ENCODE peak calls at places on chromosomes 16 and 17, in six cellular contexts. One of them, this sample, is unnamed. For H3K4me1, the result is how much of the 10 kb centered on the place peaks cover.

GRCh38 chr16:86995456-86995855 is 321.7 kb downstream of the C16orf95 start:
- DNase-seq in GM23248: no peak
- DNase-seq in cardiac muscle cell: no peak
- DNase-seq in thoracic aorta: no peak
- DNase-seq in psoas muscle: no peak
- DNase-seq in fibroblast of lung: no peak
- DNase-seq in this sample: no peak

GRCh38 chr16:51884773-51885172 is 662.2 kb downstream of the TOX3 start:
- DNase-seq in GM23248: no peak
- DNase-seq in cardiac muscle cell: no peak
- DNase-seq in thoracic aorta: no peak
- DNase-seq in psoas muscle: no peak
- DNase-seq in fibroblast of lung: no peak
- DNase-seq in this sample: no peak

GRCh38 chr17:3965123-3965800 is 1.0 kb upstream of the ATP2A3 start:
- DNase-seq in GM23248: peak
- DNase-seq in cardiac muscle cell: peak
- DNase-seq in thoracic aorta: no peak
- DNase-seq in psoas muscle: no peak
- DNase-seq in fibroblast of lung: peak
- DNase-seq in this sample: no peak

GRCh38 chr16:48450367-48450766 is 65.2 kb upstream of the SIAH1 start:
- DNase-seq in GM23248: peak
- DNase-seq in cardiac muscle cell: no peak
- DNase-seq in thoracic aorta: no peak
- DNase-seq in psoas muscle: no peak
- DNase-seq in fibroblast of lung: peak
- DNase-seq in this sample: no peak

GRCh38 chr17:73949903-73950302 is 253.6 kb upstream of the RPL38 start:
- DNase-seq in GM23248: no peak
- DNase-seq in cardiac muscle cell: no peak
- DNase-seq in thoracic aorta: no peak
- DNase-seq in psoas muscle: no peak
- DNase-seq in fibroblast of lung: no peak
- DNase-seq in this sample: no peak

GRCh38 chr16:72894291-72895151 is 153.4 kb downstream of the ZFHX3 start:
- DNase-seq in GM23248: no peak
- DNase-seq in cardiac muscle cell: no peak
- DNase-seq in thoracic aorta: no peak
- DNase-seq in psoas muscle: no peak
- DNase-seq in fibroblast of lung: peak
- DNase-seq in this sample: no peak

GRCh38 chr17:81933178-81933699 is 3.9 kb downstream of the PYCR1 start:
- DNase-seq in GM23248: no peak
- DNase-seq in cardiac muscle cell: no peak
- DNase-seq in thoracic aorta: no peak
- DNase-seq in psoas muscle: no peak
- DNase-seq in fibroblast of lung: no peak
- DNase-seq in this sample: no peak

GRCh38 chr17:147796-148740 is 10.7 kb downstream of the SCGB1C2 start:
- DNase-seq in GM23248: no peak
- DNase-seq in cardiac muscle cell: no peak
- DNase-seq in thoracic aorta: no peak
- DNase-seq in psoas muscle: peak
- DNase-seq in fibroblast of lung: no peak
- DNase-seq in this sample: no peak

GRCh38 chr17:20184977-20185619 is 175.9 kb downstream of the SPECC1 start:
- DNase-seq in GM23248: no peak
- DNase-seq in cardiac muscle cell: no peak
- DNase-seq in thoracic aorta: no peak
- DNase-seq in psoas muscle: no peak
- DNase-seq in fibroblast of lung: peak
- DNase-seq in this sample: no peak

GRCh38 chr17:45128331-45128730 is 4.0 kb downstream of the PLCD3 start:
- DNase-seq in GM23248: no peak
- DNase-seq in cardiac muscle cell: no peak
- DNase-seq in thoracic aorta: no peak
- DNase-seq in psoas muscle: peak
- DNase-seq in fibroblast of lung: no peak
- DNase-seq in this sample: no peak

GRCh38 chr17:32020943-32021617 is 13.9 kb downstream of the LRRC37B start:
- DNase-seq in GM23248: no peak
- DNase-seq in cardiac muscle cell: no peak
- DNase-seq in thoracic aorta: no peak
- DNase-seq in psoas muscle: no peak
- DNase-seq in fibroblast of lung: peak
- DNase-seq in this sample: peak

GRCh38 chr17:50558091-50558490 is 2.4 kb upstream of the CACNA1G start:
- DNase-seq in GM23248: no peak
- DNase-seq in cardiac muscle cell: no peak
- DNase-seq in thoracic aorta: no peak
- DNase-seq in psoas muscle: no peak
- DNase-seq in fibroblast of lung: no peak
- DNase-seq in this sample: no peak

GRCh38 chr17:30337393-30337999 is 3.6 kb upstream of the TMIGD1 start:
- DNase-seq in GM23248: no peak
- DNase-seq in cardiac muscle cell: no peak
- DNase-seq in thoracic aorta: no peak
- DNase-seq in psoas muscle: no peak
- DNase-seq in fibroblast of lung: no peak
- DNase-seq in this sample: no peak

GRCh38 chr16:64409762-64410161 is 712.1 kb downstream of the CDH11 start:
- DNase-seq in GM23248: peak
- DNase-seq in cardiac muscle cell: peak
- DNase-seq in thoracic aorta: no peak
- DNase-seq in psoas muscle: no peak
- DNase-seq in fibroblast of lung: no peak
- DNase-seq in this sample: no peak

GRCh38 chr17:78494189-78494960 is 82.8 kb downstream of the DNAH17 start:
- DNase-seq in GM23248: no peak
- DNase-seq in cardiac muscle cell: no peak
- DNase-seq in thoracic aorta: no peak
- DNase-seq in psoas muscle: no peak
- DNase-seq in fibroblast of lung: no peak
- DNase-seq in this sample: no peak

GRCh38 chr17:16496820-16497489 is 5.0 kb upstream of the LRRC75A start:
- DNase-seq in GM23248: no peak
- DNase-seq in cardiac muscle cell: no peak
- DNase-seq in thoracic aorta: no peak
- DNase-seq in psoas muscle: no peak
- DNase-seq in fibroblast of lung: no peak
- DNase-seq in this sample: no peak

GRCh38 chr17:5631958-5632357 is 47.6 kb upstream of the NLRP1 start:
- DNase-seq in GM23248: peak
- DNase-seq in cardiac muscle cell: peak
- DNase-seq in thoracic aorta: no peak
- DNase-seq in psoas muscle: no peak
- DNase-seq in fibroblast of lung: no peak
- DNase-seq in this sample: no peak

GRCh38 chr16:50667497-50668367 is 13.4 kb downstream of the SNX20 start:
- DNase-seq in GM23248: no peak
- DNase-seq in cardiac muscle cell: peak
- DNase-seq in thoracic aorta: no peak
- DNase-seq in psoas muscle: no peak
- DNase-seq in fibroblast of lung: no peak
- DNase-seq in this sample: no peak

GRCh38 chr17:77829871-77830799 is 128.4 kb upstream of the TNRC6C start:
- DNase-seq in GM23248: peak
- DNase-seq in cardiac muscle cell: no peak
- DNase-seq in thoracic aorta: peak
- DNase-seq in psoas muscle: peak
- DNase-seq in fibroblast of lung: peak
- DNase-seq in this sample: peak

GRCh38 chr17:45394913-45395568 is 37.6 kb downstream of the ARHGAP27 start:
- DNase-seq in GM23248: peak
- DNase-seq in cardiac muscle cell: peak
- DNase-seq in thoracic aorta: no peak
- DNase-seq in psoas muscle: peak
- DNase-seq in fibroblast of lung: peak
- DNase-seq in this sample: no peak

GRCh38 chr17:66540131-66540781 is 237.8 kb downstream of the PRKCA start:
- DNase-seq in GM23248: peak
- DNase-seq in cardiac muscle cell: no peak
- DNase-seq in thoracic aorta: no peak
- DNase-seq in psoas muscle: peak
- DNase-seq in fibroblast of lung: peak
- DNase-seq in this sample: no peak

GRCh38 chr17:81511800-81512559 is 619 bp downstream of the ACTG1 start:
- DNase-seq in GM23248: peak
- DNase-seq in cardiac muscle cell: peak
- DNase-seq in thoracic aorta: no peak
- DNase-seq in psoas muscle: no peak
- DNase-seq in fibroblast of lung: no peak
- DNase-seq in this sample: no peak

GRCh38 chr16:27978876-27979275 is 84.6 kb downstream of the GSG1L start:
- DNase-seq in GM23248: no peak
- DNase-seq in cardiac muscle cell: no peak
- DNase-seq in thoracic aorta: no peak
- DNase-seq in psoas muscle: no peak
- DNase-seq in fibroblast of lung: no peak
- DNase-seq in this sample: no peak

GRCh38 chr16:4788910-4789309 is 765 bp upstream of the SEPTIN12 start:
- DNase-seq in GM23248: no peak
- DNase-seq in cardiac muscle cell: no peak
- DNase-seq in thoracic aorta: no peak
- DNase-seq in psoas muscle: no peak
- DNase-seq in fibroblast of lung: no peak
- DNase-seq in this sample: no peak

GRCh38 chr16:83102336-83102735 is 475.6 kb downstream of the CDH13 start:
- DNase-seq in GM23248: no peak
- DNase-seq in cardiac muscle cell: no peak
- DNase-seq in thoracic aorta: no peak
- DNase-seq in psoas muscle: no peak
- DNase-seq in fibroblast of lung: no peak
- DNase-seq in this sample: no peak

GRCh38 chr16:83137326-83137770 is 510.6 kb downstream of the CDH13 start:
- DNase-seq in GM23248: peak
- DNase-seq in cardiac muscle cell: no peak
- DNase-seq in thoracic aorta: no peak
- DNase-seq in psoas muscle: no peak
- DNase-seq in fibroblast of lung: peak
- DNase-seq in this sample: no peak

GRCh38 chr16:87468550-87468949 is 24.3 kb downstream of the ZCCHC14 start:
- DNase-seq in GM23248: no peak
- DNase-seq in cardiac muscle cell: no peak
- DNase-seq in thoracic aorta: no peak
- DNase-seq in psoas muscle: no peak
- DNase-seq in fibroblast of lung: no peak
- DNase-seq in this sample: no peak

DNA sequence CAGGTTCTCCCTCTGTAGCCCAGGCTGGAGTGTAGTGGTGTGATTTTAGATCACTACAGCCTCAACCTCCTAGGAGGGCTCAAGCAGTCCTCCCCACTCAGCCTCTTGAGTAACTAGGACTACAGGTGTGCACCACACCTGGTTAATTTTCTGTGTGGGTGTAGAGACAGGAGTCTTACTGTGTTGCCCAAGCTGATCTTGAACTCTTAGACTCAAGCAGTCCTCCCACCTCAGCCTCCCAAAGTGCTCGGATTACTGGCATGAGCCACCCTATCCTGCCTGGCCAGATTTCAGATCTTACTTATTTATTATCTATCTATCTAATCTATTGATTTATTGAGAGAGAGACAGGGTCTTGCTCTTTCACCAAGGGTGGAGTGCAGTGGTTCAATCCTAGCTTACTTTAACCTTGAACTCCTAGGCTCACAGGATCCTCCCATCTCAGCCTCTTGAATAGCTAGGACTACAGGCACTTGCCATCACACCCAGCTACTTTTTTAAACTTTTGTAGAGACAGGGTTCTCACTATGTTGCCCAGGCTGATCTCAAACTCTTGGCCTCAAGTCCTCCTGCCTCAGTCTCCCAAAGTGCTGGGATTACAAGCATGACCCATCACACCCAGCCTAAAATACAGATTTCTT is 61.8 kb downstream of the TUBD1 start:
- DNase-seq in GM23248: no peak
- DNase-seq in cardiac muscle cell: no peak
- DNase-seq in thoracic aorta: no peak
- DNase-seq in psoas muscle: no peak
- DNase-seq in fibroblast of lung: peak
- DNase-seq in this sample: no peak
- H3K4me1 ChIP-seq in GM23248: half or more
- H3K4me1 ChIP-seq in cardiac muscle cell: under half
- H3K4me1 ChIP-seq in thoracic aorta: under half
- H3K4me1 ChIP-seq in psoas muscle: under half
- H3K4me1 ChIP-seq in fibroblast of lung: under half
- H3K4me1 ChIP-seq in this sample: under half

GRCh38 chr17:42381898-42382297 is 6.3 kb downstream of the STAT3 start:
- DNase-seq in GM23248: no peak
- DNase-seq in cardiac muscle cell: no peak
- DNase-seq in thoracic aorta: no peak
- DNase-seq in psoas muscle: no peak
- DNase-seq in fibroblast of lung: no peak
- DNase-seq in this sample: no peak

GRCh38 chr17:42378597-42379594 is 9.3 kb downstream of the STAT3 start:
- DNase-seq in GM23248: peak
- DNase-seq in cardiac muscle cell: no peak
- DNase-seq in thoracic aorta: no peak
- DNase-seq in psoas muscle: no peak
- DNase-seq in fibroblast of lung: peak
- DNase-seq in this sample: no peak

GRCh38 chr17:42386784-42387183 is 1.5 kb downstream of the STAT3 start:
- DNase-seq in GM23248: peak
- DNase-seq in cardiac muscle cell: no peak
- DNase-seq in thoracic aorta: no peak
- DNase-seq in psoas muscle: no peak
- DNase-seq in fibroblast of lung: no peak
- DNase-seq in this sample: no peak

DNA sequence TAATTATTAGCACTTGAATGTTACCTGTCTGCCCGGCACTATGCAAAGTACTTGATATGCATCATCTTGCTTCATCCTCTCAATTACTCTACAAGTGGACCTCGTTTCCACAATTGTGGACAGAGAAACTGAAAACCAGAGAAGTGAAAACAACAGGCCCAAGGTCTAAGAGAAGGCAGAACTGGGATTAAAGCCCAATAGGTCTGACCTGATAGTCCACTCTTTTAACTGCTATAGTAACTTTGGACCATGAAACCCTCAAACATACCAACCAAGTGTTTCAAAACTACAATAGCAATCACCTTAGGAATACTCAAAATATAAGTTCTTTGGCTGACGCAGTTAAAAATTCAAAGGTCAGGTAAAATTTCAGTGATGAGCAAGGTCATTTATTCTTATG is 7.3 kb downstream of the STAT3 start:
- DNase-seq in GM23248: no peak
- DNase-seq in cardiac muscle cell: no peak
- DNase-seq in thoracic aorta: no peak
- DNase-seq in psoas muscle: no peak
- DNase-seq in fibroblast of lung: no peak
- DNase-seq in this sample: no peak
- H3K4me1 ChIP-seq in GM23248: under half
- H3K4me1 ChIP-seq in cardiac muscle cell: under half
- H3K4me1 ChIP-seq in thoracic aorta: half or more
- H3K4me1 ChIP-seq in psoas muscle: half or more
- H3K4me1 ChIP-seq in fibroblast of lung: under half
- H3K4me1 ChIP-seq in this sample: under half

GRCh38 chr16:68290455-68290854 is 20.3 kb downstream of the SLC7A6OS start:
- DNase-seq in GM23248: no peak
- DNase-seq in cardiac muscle cell: no peak
- DNase-seq in thoracic aorta: no peak
- DNase-seq in psoas muscle: no peak
- DNase-seq in fibroblast of lung: no peak
- DNase-seq in this sample: no peak
- H3K4me1 ChIP-seq in GM23248: under half
- H3K4me1 ChIP-seq in cardiac muscle cell: under half
- H3K4me1 ChIP-seq in thoracic aorta: under half
- H3K4me1 ChIP-seq in psoas muscle: under half
- H3K4me1 ChIP-seq in fibroblast of lung: under half
- H3K4me1 ChIP-seq in this sample: under half

GRCh38 chr16:31535737-31536136 is 8.0 kb downstream of the AHSP start:
- DNase-seq in GM23248: no peak
- DNase-seq in cardiac muscle cell: no peak
- DNase-seq in thoracic aorta: no peak
- DNase-seq in psoas muscle: no peak
- DNase-seq in fibroblast of lung: no peak
- DNase-seq in this sample: no peak
- H3K4me1 ChIP-seq in GM23248: under half
- H3K4me1 ChIP-seq in cardiac muscle cell: under half
- H3K4me1 ChIP-seq in thoracic aorta: under half
- H3K4me1 ChIP-seq in psoas muscle: under half
- H3K4me1 ChIP-seq in fibroblast of lung: under half
- H3K4me1 ChIP-seq in this sample: under half

This sample was measured in breast epithelium.